ENCODE peak calls at places on chromosomes 7 and 10, in five cellular contexts. H is psoas muscle, K is spleen, D is PC-3, R is mammary epithelial cell. U is an unnamed sample.

GRCh38 chr10:85222300-85222699 is 893.9 kb downstream of the CCSER2 start:
- DNase-seq in H (no peak), K (no peak), D (no peak), R (no peak), U (no peak)

GRCh38 chr7:79820387-79820786 is 314.2 kb upstream of the GNAI1 start:
- DNase-seq in H (peak; percentile 15), K (no peak), D (peak; percentile 38), R (peak; percentile 1), U (peak; percentile 10)

GRCh38 chr10:17655567-17656146 is 11.7 kb downstream of the STAM start:
- DNase-seq in H (no peak), K (no peak), D (no peak), R (no peak), U (no peak)

GRCh38 chr7:1569016-1569415 is 816 bp downstream of the PSMG3 start:
- DNase-seq in H (no peak), K (no peak), D (peak; percentile 62), R (peak; percentile 36), U (no peak)

GRCh38 chr7:150311146-150311545 is 12.0 kb upstream of the LRRC61 start:
- DNase-seq in H (no peak), K (no peak), D (no peak), R (no peak), U (no peak)

GRCh38 chr7:15199482-15199881 is 296.9 kb upstream of the DGKB start:
- DNase-seq in H (no peak), K (no peak), D (peak; percentile 44), R (no peak), U (no peak)

GRCh38 chr10:14648042-14648765 is 126.5 kb downstream of the FAM107B start:
- DNase-seq in H (peak; percentile 25), K (peak; percentile 86), D (no peak), R (peak; percentile 82), U (no peak)

GRCh38 chr10:6050801-6051445 is 11.2 kb downstream of the IL2RA start:
- DNase-seq in H (peak; percentile 58), K (peak; percentile 94), D (peak; percentile 44), R (peak; percentile 44), U (peak; percentile 30)

GRCh38 chr10:89980166-89980565 is 278.8 kb downstream of the KIF20B start:
- DNase-seq in H (no peak), K (no peak), D (no peak), R (no peak), U (no peak)

GRCh38 chr7:151117565-151117964 is 31.3 kb downstream of the AGAP3 start:
- DNase-seq in H (no peak), K (no peak), D (no peak), R (no peak), U (no peak)

GRCh38 chr10:79487296-79488194 is 24.8 kb upstream of the EIF5AL1 start:
- DNase-seq in H (peak; percentile 53), K (peak; percentile 81), D (peak; percentile 97), R (peak; percentile 23), U (peak; percentile 25)

GRCh38 chr10:79468015-79468560 is 22.7 kb upstream of the ZCCHC24 start:
- DNase-seq in H (no peak), K (no peak), D (no peak), R (no peak), U (no peak)

GRCh38 chr7:150665075-150665794 is 20.3 kb upstream of the GIMAP2 start:
- DNase-seq in H (no peak), K (no peak), D (peak; percentile 7), R (no peak), U (no peak)

GRCh38 chr10:54441286-54441685 is 359.7 kb downstream of the PCDH15 start:
- DNase-seq in H (no peak), K (no peak), D (no peak), R (no peak), U (no peak)

GRCh38 chr7:106246941-106247826 is 37.6 kb downstream of the NAMPT start:
- DNase-seq in H (no peak), K (no peak), D (no peak), R (no peak), U (no peak)

GRCh38 chr7:119630570-119630969 is 642.4 kb upstream of the KCND2 start:
- DNase-seq in H (no peak), K (no peak), D (no peak), R (no peak), U (no peak)

GRCh38 chr10:133131053-133131452 is 29.0 kb upstream of the KNDC1 start:
- DNase-seq in H (peak; percentile 4), K (peak; percentile 67), D (no peak), R (no peak), U (no peak)

GRCh38 chr7:1749864-1750466 is 79.9 kb downstream of the ELFN1 start:
- DNase-seq in H (no peak), K (no peak), D (no peak), R (no peak), U (no peak)

GRCh38 chr10:62924344-62924748 is 108.2 kb upstream of the EGR2 start:
- DNase-seq in H (no peak), K (peak; percentile 72), D (no peak), R (peak; percentile 72), U (peak; percentile 25)

GRCh38 chr7:100719523-100720319 is 547 bp upstream of the EPO start:
- DNase-seq in H (no peak), K (no peak), D (peak; percentile 16), R (peak; percentile 28), U (no peak)

GRCh38 chr7:108455524-108455832 is 758 bp downstream of the NRCAM start:
- DNase-seq in H (no peak), K (peak; percentile 73), D (no peak), R (no peak), U (peak; percentile 3)

GRCh38 chr10:101040061-101040460 is 9.0 kb downstream of the SFXN3 start:
- DNase-seq in H (no peak), K (no peak), D (no peak), R (peak; percentile 52), U (no peak)

GRCh38 chr10:23412223-23412622 is 26.7 kb upstream of the OTUD1 start:
- DNase-seq in H (no peak), K (no peak), D (peak; percentile 69), R (peak; percentile 28), U (no peak)
- H3K27ac ChIP-seq in H (peak overlapping the region; percentile 79), K (no peak overlapping the region), D (no peak overlapping the region), R (no peak overlapping the region), U (no peak overlapping the region)

GRCh38 chr7:45072131-45073030 is 16.4 kb downstream of the NACAD start:
- DNase-seq in H (no peak), K (peak; percentile 67), D (no peak), R (no peak), U (no peak)

GRCh38 chr7:45071528-45071927 is 17.2 kb downstream of the NACAD start:
- DNase-seq in H (no peak), K (peak; percentile 35), D (no peak), R (no peak), U (no peak)

GRCh38 chr7:45073843-45074737 is 14.7 kb downstream of the NACAD start:
- DNase-seq in H (no peak), K (peak; percentile 55), D (peak; percentile 30), R (no peak), U (peak; percentile 32)

GRCh38 chr7:45074738-45075644 is 13.8 kb downstream of the NACAD start:
- DNase-seq in H (no peak), K (peak; percentile 61), D (no peak), R (no peak), U (no peak)

DNA sequence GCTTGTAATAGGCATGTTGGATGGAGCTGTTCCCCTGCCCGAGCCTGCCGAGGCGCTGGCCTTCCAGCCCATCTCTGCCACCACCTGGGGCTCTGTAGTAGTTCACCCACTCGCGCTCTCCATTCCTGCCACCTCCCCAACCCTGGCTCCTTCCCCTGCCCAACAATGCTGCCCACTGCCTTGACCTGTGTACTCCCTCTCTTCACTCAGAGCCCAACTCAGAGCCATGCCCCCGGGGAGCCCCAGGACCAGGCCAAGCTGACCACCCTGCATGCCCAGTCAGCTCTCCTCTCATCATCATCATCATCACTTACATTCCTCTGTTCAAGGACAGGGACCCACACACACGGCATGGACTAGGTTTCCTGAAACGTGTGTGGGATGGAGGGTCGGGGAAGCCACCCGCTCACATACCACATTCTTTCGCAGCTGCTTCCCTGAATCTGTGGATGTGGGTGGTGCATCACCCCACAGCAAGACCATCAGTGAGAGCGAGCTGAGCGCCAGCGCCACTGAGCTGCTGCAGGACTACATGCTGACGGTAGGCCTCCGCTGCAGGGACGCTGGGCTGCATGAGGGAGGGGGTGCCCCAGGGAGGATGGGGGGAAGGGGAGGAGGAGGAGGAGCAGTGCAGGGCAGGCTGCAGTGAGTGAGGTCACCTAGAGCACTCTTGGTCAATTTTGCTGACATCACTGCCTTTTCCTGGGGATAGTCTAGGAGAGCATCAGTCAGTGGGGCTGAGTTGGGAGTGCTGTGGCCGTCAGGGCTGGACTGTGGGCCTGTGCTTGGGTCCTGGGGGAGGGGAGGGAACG is 15.5 kb downstream of the NACAD start:
- DNase-seq in H (no peak), K (peak; percentile 69), D (no peak), R (no peak), U (no peak)
- TF ChIP-seq CTCF in H (no peak), K (no peak), D (no peak), R (peak; percentile 32), U (no peak)

GRCh38 chr7:52500796-52501195 is 534.6 kb upstream of the POM121L12 start:
- DNase-seq in H (no peak), K (no peak), D (peak; percentile 44), R (peak; percentile 19), U (peak; percentile 73)

GRCh38 chr7:52502281-52502680 is 533.2 kb upstream of the POM121L12 start:
- DNase-seq in H (no peak), K (no peak), D (no peak), R (no peak), U (no peak)

GRCh38 chr7:52501696-52502095 is 533.7 kb upstream of the POM121L12 start:
- DNase-seq in H (no peak), K (no peak), D (no peak), R (no peak), U (no peak)

GRCh38 chr7:52498319-52498718 is 537.1 kb upstream of the POM121L12 start:
- DNase-seq in H (no peak), K (no peak), D (no peak), R (no peak), U (no peak)
- H3K27ac ChIP-seq in H (no peak overlapping the region), K (no peak overlapping the region), D (no peak overlapping the region), R (no peak overlapping the region), U (no peak overlapping the region)

DNA sequence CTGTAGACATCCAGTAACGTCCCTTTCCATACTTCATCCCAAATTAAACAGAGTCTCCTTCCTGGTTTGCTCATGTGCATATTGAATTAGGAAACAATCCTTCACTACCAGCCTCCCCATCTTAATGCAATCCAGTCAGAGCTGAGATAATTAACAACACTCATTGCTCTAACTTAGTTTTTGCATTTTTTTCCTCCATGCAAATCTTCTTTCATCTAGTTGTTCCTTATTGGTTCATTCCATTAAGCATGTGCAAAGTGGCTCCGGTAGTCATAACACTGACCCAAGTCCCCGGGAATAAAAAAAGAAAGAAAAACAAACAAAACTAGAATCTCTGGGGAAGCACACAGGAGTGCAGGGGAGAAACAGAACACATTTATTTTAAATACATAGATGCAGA is 1176.1 kb downstream of the GATA3 start:
- DNase-seq in H (no peak), K (no peak), D (no peak), R (no peak), U (no peak)
- TF ChIP-seq CTCF in H (no peak), K (no peak), D (no peak), R (no peak), U (no peak)